ENCODE peak calls at places on chromosomes 2 and 18, in eight cellular contexts. D is uterus, T is body of pancreas, N is HCT116, P is right lobe of liver, E is transverse colon, S is endothelial cell of umbilical vein, U is esophagus squamous epithelium. H is an unnamed sample.

GRCh38 chr2:181623159-181623558 is 33.7 kb downstream of the CERKL start:
- DNase-seq in D (no peak), T (no peak), N (no peak), P (no peak), E (no peak), S (no peak), U (no peak), H (no peak)

GRCh38 chr2:140577453-140577852 is 1553.4 kb downstream of the LRP1B start:
- DNase-seq in D (no peak), T (no peak), N (no peak), P (no peak), E (no peak), S (no peak), U (no peak), H (no peak)

GRCh38 chr18:9130806-9131205 is 5.8 kb upstream of the ANKRD12 start:
- DNase-seq in D (no peak), T (no peak), N (no peak), P (no peak), E (no peak), S (no peak), U (no peak), H (no peak)

GRCh38 chr2:170386554-170386953 is 208.6 kb downstream of the MYO3B start:
- DNase-seq in D (no peak), T (no peak), N (no peak), P (no peak), E (no peak), S (no peak), U (no peak), H (no peak)

GRCh38 chr2:44367591-44367990 is 5.8 kb downstream of the CAMKMT start:
- DNase-seq in D (no peak), T (no peak), N (no peak), P (no peak), E (no peak), S (no peak), U (no peak), H (no peak)

GRCh38 chr2:47235127-47235526 is 80.0 kb upstream of the STPG4 start:
- DNase-seq in D (no peak), T (no peak), N (no peak), P (no peak), E (no peak), S (no peak), U (no peak), H (no peak)

GRCh38 chr18:46642561-46642960 is 14.5 kb downstream of the LOXHD1 start:
- DNase-seq in D (no peak), T (no peak), N (no peak), P (no peak), E (no peak), S (no peak), U (no peak), H (no peak)

GRCh38 chr2:28393115-28393836 is 618 bp downstream of the FOSL2 start:
- DNase-seq in D (peak; percentile 63), T (peak; percentile 81), N (no peak), P (peak; percentile 67), E (peak; percentile 60), S (peak; percentile 56), U (no peak), H (no peak)

GRCh38 chr2:239232195-239232578 is 168.6 kb downstream of the HDAC4 start:
- DNase-seq in D (no peak), T (no peak), N (no peak), P (no peak), E (no peak), S (no peak), U (no peak), H (no peak)

GRCh38 chr2:57050007-57050406 is 866.2 kb downstream of the CCDC85A start:
- DNase-seq in D (no peak), T (no peak), N (no peak), P (no peak), E (no peak), S (no peak), U (no peak), H (no peak)

GRCh38 chr18:58300867-58301266 is 256.8 kb downstream of the NEDD4L start:
- DNase-seq in D (no peak), T (no peak), N (no peak), P (no peak), E (no peak), S (no peak), U (no peak), H (no peak)

GRCh38 chr2:160227252-160227651 is 27.2 kb upstream of the ITGB6 start:
- DNase-seq in D (no peak), T (no peak), N (no peak), P (no peak), E (peak; percentile 14), S (peak; percentile 78), U (no peak), H (peak; percentile 89)

GRCh38 chr2:63886445-63886844 is 44.7 kb downstream of the UGP2 start:
- DNase-seq in D (no peak), T (no peak), N (no peak), P (no peak), E (no peak), S (no peak), U (no peak), H (no peak)

GRCh38 chr18:50268022-50268747 is 1.9 kb upstream of the CFAP53 start:
- DNase-seq in D (peak; percentile 65), T (peak; percentile 79), N (no peak), P (peak; percentile 90), E (peak; percentile 89), S (peak; percentile 77), U (peak; percentile 47), H (peak; percentile 35)

GRCh38 chr2:134706587-134707329 is 12.0 kb downstream of the TMEM163 start:
- DNase-seq in D (no peak), T (no peak), N (no peak), P (no peak), E (no peak), S (peak; percentile 66), U (no peak), H (no peak)

GRCh38 chr2:32009479-32010256 is 1.1 kb downstream of the MEMO1 start:
- DNase-seq in D (peak; percentile 20), T (peak; percentile 27), N (no peak), P (peak; percentile 51), E (peak; percentile 42), S (no peak), U (no peak), H (no peak)

GRCh38 chr2:191013876-191014652 is at the start of gene STAT1:
- DNase-seq in D (peak; percentile 88), T (peak; percentile 93), N (peak; percentile 65), P (peak; percentile 96), E (peak; percentile 95), S (peak; percentile 92), U (peak; percentile 40), H (peak; percentile 88)

GRCh38 chr2:191015831-191016230 is 1.9 kb upstream of the STAT1 start:
- DNase-seq in D (no peak), T (no peak), N (no peak), P (no peak), E (no peak), S (no peak), U (no peak), H (no peak)

GRCh38 chr2:191013617-191013875 is 425 bp downstream of the STAT1 start:
- DNase-seq in D (no peak), T (no peak), N (no peak), P (no peak), E (no peak), S (no peak), U (no peak), H (no peak)

GRCh38 chr2:191015229-191015628 is 1.3 kb upstream of the STAT1 start:
- DNase-seq in D (no peak), T (no peak), N (no peak), P (no peak), E (no peak), S (no peak), U (no peak), H (no peak)

DNA sequence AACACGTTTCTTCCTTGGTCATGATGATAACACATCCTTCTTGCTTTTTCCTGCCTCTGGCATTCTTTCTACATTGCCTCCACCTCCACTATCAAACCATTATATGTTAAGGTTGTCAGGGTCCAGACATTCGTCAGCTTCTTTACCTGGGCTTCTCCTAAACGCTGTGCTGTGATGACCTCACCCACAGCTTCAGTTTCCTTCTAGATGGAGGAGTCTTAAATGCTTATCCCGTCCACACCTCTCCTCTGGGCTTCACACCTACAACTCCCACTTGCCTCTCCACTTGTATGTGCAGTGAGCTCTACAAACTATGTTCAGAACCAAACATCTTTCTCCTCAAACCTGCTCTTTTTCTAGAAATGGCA is 666 bp upstream of the STAT1 start:
- DNase-seq in D (no peak), T (no peak), N (no peak), P (no peak), E (no peak), S (no peak), U (no peak), H (no peak)
- H3K27ac ChIP-seq in D (peak overlapping the region; percentile 90), T (peak overlapping the region; percentile 91), N (peak overlapping the region; percentile 84), P (peak overlapping the region; percentile 88), E (peak overlapping the region; percentile 95), S (peak overlapping the region; percentile 64), U (peak overlapping the region; percentile 94), H (peak overlapping the region; percentile 96)

DNA sequence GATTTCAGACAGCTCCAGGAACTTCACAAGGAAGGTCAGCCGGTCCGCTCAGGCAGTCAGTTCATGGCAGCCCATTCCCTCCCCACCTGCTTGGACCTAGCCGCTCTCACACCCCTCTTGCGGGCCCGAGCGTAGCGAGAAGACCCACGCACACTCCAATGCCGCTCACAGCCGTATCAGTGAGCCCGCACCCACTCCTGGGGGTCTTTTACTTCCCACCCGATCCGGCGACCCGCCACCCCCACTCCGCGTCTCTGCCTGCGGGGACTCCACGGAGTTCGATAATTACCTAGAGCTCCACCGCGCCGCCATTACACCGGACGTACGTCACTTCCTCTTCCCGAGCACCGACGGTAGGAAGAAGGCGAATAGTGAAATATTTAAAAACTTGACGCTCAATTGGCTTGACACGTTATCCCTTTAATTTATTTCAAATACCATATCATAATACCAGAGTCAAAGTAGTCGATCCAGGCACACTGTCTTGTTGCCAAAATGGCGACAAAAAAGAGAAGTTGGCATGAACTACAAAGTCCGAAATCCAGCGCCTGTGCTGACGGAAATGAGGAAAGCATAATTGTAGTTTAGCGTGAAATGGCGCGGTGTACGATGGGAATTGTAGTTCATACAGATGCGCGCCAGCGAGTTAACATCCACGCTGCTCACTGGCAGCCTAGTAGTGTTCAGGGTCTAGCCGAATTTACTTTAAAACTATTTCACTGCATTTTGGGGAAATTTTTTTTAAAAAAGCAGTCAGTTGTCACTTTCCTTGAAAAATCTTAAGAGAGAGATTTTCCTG is at the start of gene CWC22:
- DNase-seq in D (peak; percentile 91), T (peak; percentile 93), N (peak; percentile 89), P (peak; percentile 78), E (peak; percentile 89), S (peak; percentile 95), U (peak; percentile 59), H (peak; percentile 85)
- TF ChIP-seq POLR2A in D (peak; percentile 19), T (no peak), N (peak; percentile 38), P (peak; percentile 64), E (peak; percentile 49), S (peak; percentile 70), U (no peak), H (no peak)

DNA sequence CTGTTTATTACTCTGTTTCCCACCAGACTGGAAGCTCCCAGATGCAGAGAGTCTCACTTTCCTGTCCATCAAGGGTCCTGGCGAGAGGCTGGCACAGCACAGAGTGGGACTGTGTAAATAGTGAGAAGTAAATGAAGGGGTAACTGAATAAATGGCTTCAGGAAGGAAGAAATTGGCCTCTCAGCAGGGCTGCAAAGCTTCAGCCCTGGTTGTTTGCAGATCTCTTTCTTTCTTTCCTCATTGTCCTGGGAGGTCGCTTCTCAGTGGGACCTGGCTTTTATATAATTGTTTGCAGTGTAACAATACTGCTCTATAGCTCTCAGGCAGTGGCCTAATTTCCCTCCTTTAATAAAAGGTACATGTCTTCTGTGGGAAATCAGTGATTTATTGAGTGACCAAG is 74.9 kb upstream of the GPR45 start:
- DNase-seq in D (no peak), T (no peak), N (no peak), P (no peak), E (no peak), S (no peak), U (no peak), H (no peak)
- H3K4me3 ChIP-seq in D (no peak overlapping the region), T (no peak overlapping the region), N (no peak overlapping the region), P (no peak overlapping the region), E (no peak overlapping the region), S (no peak overlapping the region), U (no peak overlapping the region), H (no peak overlapping the region)

GRCh38 chr18:77022556-77022955 is 110.0 kb downstream of the MBP start:
- DNase-seq in D (no peak), T (no peak), N (no peak), P (no peak), E (no peak), S (no peak), U (no peak), H (no peak)
- H3K27ac ChIP-seq in D (no peak overlapping the region), T (no peak overlapping the region), N (no peak overlapping the region), P (no peak overlapping the region), E (no peak overlapping the region), S (no peak overlapping the region), U (no peak overlapping the region), H (peak overlapping the region; percentile 87)